ENCODE peak calls at places on chromosome 5, in seven cellular contexts. T is heart left ventricle, B is colonic mucosa, K is HFFc6, D is K562, L is GM10248, R is A549. G is an unnamed sample.

GRCh38 chr5:14075937-14076336 is 67.2 kb upstream of the TRIO start:
- DNase-seq in L (no peak), R (no peak), K (no peak), T (no peak), B (no peak), D (no peak), G (no peak)

GRCh38 chr5:39360483-39361071 is 3.7 kb downstream of the C9 start:
- DNase-seq in K (no peak), T (no peak), B (no peak), D (no peak), R (no peak), L (no peak), G (no peak)

GRCh38 chr5:38208782-38209378 is 49.5 kb upstream of the EGFLAM start:
- DNase-seq in T (no peak), R (peak; percentile 19), B (no peak), D (peak; percentile 43), K (peak; percentile 40), L (no peak), G (no peak)

GRCh38 chr5:178282391-178282790 is 49.8 kb upstream of the PHYKPL start:
- DNase-seq in T (no peak), K (no peak), L (no peak), D (no peak), B (no peak), R (no peak), G (no peak)

GRCh38 chr5:61471352-61471751 is 139.3 kb downstream of the ZSWIM6 start:
- DNase-seq in D (no peak), K (no peak), R (no peak), L (no peak), B (no peak), T (no peak), G (no peak)

GRCh38 chr5:156322666-156323065 is 4.3 kb upstream of the SGCD start:
- DNase-seq in D (no peak), B (no peak), R (no peak), K (no peak), L (no peak), T (no peak), G (no peak)

GRCh38 chr5:40223884-40224402 is 455.8 kb upstream of the PTGER4 start:
- DNase-seq in D (no peak), L (no peak), K (peak; percentile 82), B (no peak), T (no peak), R (no peak), G (peak; percentile 3)

GRCh38 chr5:75536694-75537360 is 25.1 kb downstream of the POLK start:
- DNase-seq in R (no peak), K (no peak), D (no peak), B (no peak), T (no peak), L (no peak), G (no peak)

GRCh38 chr5:52989781-52990530 is 804 bp downstream of the ITGA2 start:
- DNase-seq in T (peak; percentile 26), R (peak; percentile 31), B (peak; percentile 74), K (peak; percentile 63), D (no peak), L (peak; percentile 39), G (peak; percentile 45)
- TF ChIP-seq CTCF in T (peak; percentile 26), R (peak; percentile 45), B (peak; percentile 16), K (peak; percentile 39), D (peak; percentile 4), L (peak; percentile 22), G (no peak)

DNA sequence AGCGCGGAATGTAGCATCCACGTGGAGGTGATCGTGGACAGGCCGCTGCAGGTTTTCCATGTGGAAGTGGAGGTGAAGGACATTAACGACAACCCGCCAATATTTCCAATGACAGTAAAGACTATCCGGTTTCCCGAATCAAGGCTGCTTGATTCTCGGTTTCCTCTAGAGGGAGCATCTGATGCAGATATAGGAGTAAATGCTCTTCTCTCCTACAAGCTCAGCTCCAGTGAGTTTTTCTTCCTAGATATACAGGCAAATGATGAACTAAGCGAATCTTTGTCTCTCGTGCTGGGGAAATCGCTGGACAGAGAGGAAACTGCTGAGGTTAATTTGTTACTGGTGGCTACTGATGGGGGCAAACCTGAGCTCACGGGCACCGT is 598 bp downstream of the PCDHA2 start:
- DNase-seq in D (peak; percentile 13), T (no peak), R (peak; percentile 51), K (no peak), B (no peak), L (no peak), G (no peak)
- TF ChIP-seq CTCF in D (no peak), T (no peak), R (no peak), K (no peak), B (no peak), L (no peak), G (no peak)

DNA sequence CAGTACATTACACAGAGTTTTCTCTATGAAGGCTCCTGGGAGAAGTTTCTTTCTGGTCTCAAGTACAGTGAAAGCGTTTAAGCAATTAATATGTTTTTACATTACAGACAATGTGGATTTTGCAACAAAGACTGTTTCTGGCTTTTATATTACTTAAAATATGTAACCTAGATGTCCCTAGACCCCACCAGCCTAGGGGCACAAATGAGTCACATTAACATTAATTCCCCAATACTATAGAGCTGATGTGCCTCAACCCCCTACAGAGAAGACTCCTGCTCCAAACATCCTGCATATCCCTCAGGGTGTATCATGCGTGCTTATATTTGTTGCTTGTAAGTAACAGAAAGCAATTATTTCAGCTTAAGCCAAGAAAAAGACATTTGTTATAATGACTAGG is 137.9 kb downstream of the TMEM167A start:
- DNase-seq in K (no peak), B (no peak), T (no peak), L (no peak), D (no peak), R (no peak), G (no peak)
- TF ChIP-seq CTCF in K (no peak), B (no peak), T (no peak), L (no peak), D (no peak), R (no peak), G (no peak)

DNA sequence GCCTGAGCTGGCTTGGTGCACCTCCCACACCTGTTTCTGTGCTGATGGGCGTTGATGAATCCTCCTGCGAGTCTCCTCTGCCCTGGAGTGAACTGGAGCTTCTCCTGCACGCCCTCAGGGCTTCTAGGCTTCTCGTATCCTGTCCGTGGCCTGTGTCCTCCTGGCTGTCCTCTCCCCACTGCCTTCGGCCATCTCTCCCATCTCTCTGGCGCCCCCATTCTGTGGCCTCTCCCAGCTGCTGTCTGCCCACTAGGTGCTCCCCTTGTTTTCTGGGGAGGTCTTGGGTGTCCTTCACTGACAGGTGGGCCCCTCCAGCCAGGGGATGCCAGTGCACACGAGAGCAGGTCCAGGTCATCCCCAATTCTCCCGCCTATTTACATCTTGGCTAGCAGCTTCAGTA is 28.8 kb downstream of the AHRR start:
- DNase-seq in L (peak; percentile 16), B (no peak), D (peak; percentile 53), K (no peak), R (no peak), T (no peak), G (peak; percentile 27)
- TF ChIP-seq CTCF in L (peak; percentile 30), B (no peak), D (peak; percentile 94), K (peak; percentile 37), R (no peak), T (no peak), G (no peak)

DNA sequence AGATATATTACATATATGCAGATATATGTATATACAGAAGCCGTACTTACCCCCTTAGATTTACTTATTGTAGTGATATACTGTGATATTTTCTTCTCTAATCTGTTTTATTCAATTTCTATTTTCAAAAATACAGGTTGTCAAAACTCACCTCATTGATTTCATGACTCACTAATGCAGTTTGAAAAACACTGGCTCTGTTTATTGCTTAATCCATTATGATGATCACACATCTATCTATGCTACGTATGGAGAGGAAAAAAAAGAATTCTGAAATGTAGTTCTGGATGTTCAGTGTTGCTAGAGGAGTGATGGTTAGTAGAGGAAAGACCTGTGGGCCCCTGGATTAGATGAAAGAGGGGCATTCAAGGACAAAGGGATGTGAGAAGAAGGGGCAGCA is 121.0 kb upstream of the RPS23 start:
- DNase-seq in B (no peak), R (no peak), T (no peak), D (no peak), L (no peak), K (no peak), G (no peak)
- TF ChIP-seq CTCF in B (no peak), R (no peak), T (no peak), D (no peak), L (no peak), K (no peak), G (no peak)

DNA sequence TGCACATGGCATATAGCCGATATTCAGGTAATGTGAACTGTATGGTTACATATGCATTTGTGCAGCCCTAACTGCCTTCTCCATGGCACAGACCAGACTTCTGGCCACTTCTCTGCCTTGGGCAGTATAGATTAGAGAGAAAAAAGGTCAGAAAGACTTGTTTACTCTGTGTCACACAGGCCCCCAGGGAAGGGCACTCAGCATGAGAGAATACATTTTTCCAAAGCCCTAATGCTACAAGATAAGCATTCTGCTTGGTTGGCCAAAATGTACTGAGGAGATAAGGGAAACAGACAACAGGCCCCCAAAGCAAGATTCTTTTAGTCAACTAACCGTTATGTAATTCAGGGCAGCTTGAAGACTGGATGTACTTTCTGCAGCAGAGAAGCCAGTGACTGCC is 205.8 kb downstream of the NSG2 start:
- DNase-seq in D (no peak), K (no peak), R (no peak), B (no peak), L (no peak), T (no peak), G (no peak)
- TF ChIP-seq CTCF in D (no peak), K (no peak), R (no peak), B (no peak), L (no peak), T (no peak), G (no peak)

DNA sequence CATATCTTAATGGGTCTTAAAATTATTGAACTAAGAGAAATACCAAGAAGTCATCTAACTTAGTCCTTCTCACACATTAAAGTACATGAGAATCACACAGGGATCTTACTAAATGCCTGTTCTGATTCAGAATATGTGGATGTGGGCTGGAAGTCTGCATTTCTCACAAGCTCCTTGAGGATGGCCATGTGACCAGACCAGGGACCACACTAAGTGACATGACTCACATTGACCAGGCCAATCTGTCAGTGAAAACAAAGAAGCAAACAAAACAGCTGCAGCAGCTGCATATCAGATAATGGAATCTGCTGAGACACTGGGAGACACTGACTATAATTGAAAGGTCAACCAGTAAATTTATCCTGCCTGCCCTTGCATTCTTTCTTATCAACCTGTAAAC is 110.5 kb downstream of the ADAMTS12 start:
- DNase-seq in K (peak; percentile 73), R (no peak), T (no peak), L (no peak), D (no peak), B (no peak), G (no peak)
- TF ChIP-seq CTCF in K (no peak), R (no peak), T (no peak), L (no peak), D (no peak), B (no peak), G (no peak)

DNA sequence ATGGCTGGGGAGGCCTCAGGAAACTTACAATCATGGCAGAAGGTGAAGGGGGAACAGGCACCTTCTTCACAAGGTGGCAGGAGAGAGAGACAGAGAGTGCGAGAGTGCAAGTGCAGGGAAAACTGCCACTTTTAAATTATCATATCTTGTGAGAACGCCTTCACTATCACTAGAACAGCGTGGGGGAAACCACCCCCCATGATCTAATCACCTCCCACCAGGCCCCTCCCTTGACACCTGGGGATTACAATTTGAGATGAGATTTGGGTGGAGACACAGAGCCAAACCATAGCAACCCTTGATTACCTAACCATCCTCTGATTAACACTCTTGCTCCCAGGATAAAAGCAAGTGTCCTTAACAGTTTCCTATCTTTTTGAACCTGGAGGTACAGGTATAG is 21.1 kb downstream of the ADAMTS19 start:
- DNase-seq in B (no peak), R (no peak), T (no peak), L (no peak), D (no peak), K (no peak), G (no peak)
- TF ChIP-seq CTCF in B (no peak), R (no peak), T (no peak), L (no peak), D (no peak), K (no peak), G (no peak)